ENCODE peak calls at places on chromosomes 5 and 9, in five cellular contexts. O is GM10248, H is GM13976, E is stomach, K is GM23338. U is an unnamed sample.
A peak's percentile ranks its signal among the peaks of the same experiment; 100 is the strongest.

GRCh38 chr5:120954255-120954654 is 490.2 kb downstream of the PRR16 start:
- DNase-seq in O (no peak), H (no peak), E (no peak), K (no peak), U (no peak)

GRCh38 chr5:8788246-8788645 is 757.6 kb downstream of the SEMA5A start:
- DNase-seq in O (no peak), H (no peak), E (no peak), K (no peak), U (no peak)

GRCh38 chr5:73630760-73631159 is 4.8 kb downstream of the ARHGEF28 start:
- DNase-seq in O (no peak), H (no peak), E (no peak), K (no peak), U (no peak)

GRCh38 chr5:139640432-139641115 is 7.6 kb upstream of the CXXC5 start:
- DNase-seq in O (no peak), H (no peak), E (peak; percentile 21), K (peak; percentile 53), U (peak; percentile 16)

GRCh38 chr9:101369286-101369685 is 15.5 kb downstream of the BAAT start:
- DNase-seq in O (no peak), H (no peak), E (no peak), K (no peak), U (no peak)

GRCh38 chr5:125485003-125485641 is 738.7 kb upstream of the ZNF608 start:
- DNase-seq in O (no peak), H (no peak), E (no peak), K (peak; percentile 21), U (no peak)

GRCh38 chr5:141638771-141639170 is 2.0 kb downstream of the RELL2 start:
- DNase-seq in O (no peak), H (no peak), E (no peak), K (no peak), U (no peak)

GRCh38 chr9:137296214-137297059 is 5.6 kb downstream of the NRARP start:
- DNase-seq in O (no peak), H (no peak), E (peak; percentile 67), K (no peak), U (no peak)

GRCh38 chr5:107501965-107502691 is 168.6 kb downstream of the EFNA5 start:
- DNase-seq in O (no peak), H (no peak), E (no peak), K (no peak), U (no peak)

GRCh38 chr9:100084734-100085133 is 14.1 kb downstream of the ERP44 start:
- DNase-seq in O (peak; percentile 52), H (peak; percentile 49), E (no peak), K (no peak), U (peak; percentile 59)

GRCh38 chr9:27125936-27126335 is 16.9 kb downstream of the TEK start:
- DNase-seq in O (no peak), H (no peak), E (no peak), K (no peak), U (no peak)

GRCh38 chr9:20304001-20304400 is 318.3 kb downstream of the MLLT3 start:
- DNase-seq in O (no peak), H (no peak), E (no peak), K (peak; percentile 30), U (no peak)

GRCh38 chr5:167549763-167550162 is 741.7 kb upstream of the WWC1 start:
- DNase-seq in O (no peak), H (no peak), E (no peak), K (peak; percentile 69), U (no peak)

GRCh38 chr5:143386725-143387124 is 16.8 kb downstream of the NR3C1 start:
- DNase-seq in O (no peak), H (no peak), E (no peak), K (no peak), U (no peak)

GRCh38 chr5:93378073-93378472 is 202.9 kb downstream of the NR2F1-AS1 start:
- DNase-seq in O (no peak), H (no peak), E (no peak), K (peak; percentile 33), U (no peak)

GRCh38 chr9:87573841-87574342 is 76.2 kb downstream of the DAPK1 start:
- DNase-seq in O (no peak), H (no peak), E (no peak), K (no peak), U (no peak)

GRCh38 chr5:78647411-78647818 is 1.2 kb downstream of the LHFPL2 start:
- DNase-seq in O (peak; percentile 37), H (no peak), E (no peak), K (peak; percentile 35), U (peak; percentile 48)

GRCh38 chr5:34684980-34685352 is 28.8 kb downstream of the RAI14 start:
- DNase-seq in O (no peak), H (no peak), E (no peak), K (no peak), U (no peak)

GRCh38 chr5:34682926-34683623 is 26.9 kb downstream of the RAI14 start:
- DNase-seq in O (no peak), H (no peak), E (peak; percentile 56), K (no peak), U (no peak)

GRCh38 chr5:34685485-34686197 is 29.5 kb downstream of the RAI14 start:
- DNase-seq in O (no peak), H (no peak), E (no peak), K (peak; percentile 82), U (no peak)

GRCh38 chr5:34686762-34687268 is 30.7 kb downstream of the RAI14 start:
- DNase-seq in O (no peak), H (no peak), E (peak; percentile 86), K (no peak), U (no peak)

DNA sequence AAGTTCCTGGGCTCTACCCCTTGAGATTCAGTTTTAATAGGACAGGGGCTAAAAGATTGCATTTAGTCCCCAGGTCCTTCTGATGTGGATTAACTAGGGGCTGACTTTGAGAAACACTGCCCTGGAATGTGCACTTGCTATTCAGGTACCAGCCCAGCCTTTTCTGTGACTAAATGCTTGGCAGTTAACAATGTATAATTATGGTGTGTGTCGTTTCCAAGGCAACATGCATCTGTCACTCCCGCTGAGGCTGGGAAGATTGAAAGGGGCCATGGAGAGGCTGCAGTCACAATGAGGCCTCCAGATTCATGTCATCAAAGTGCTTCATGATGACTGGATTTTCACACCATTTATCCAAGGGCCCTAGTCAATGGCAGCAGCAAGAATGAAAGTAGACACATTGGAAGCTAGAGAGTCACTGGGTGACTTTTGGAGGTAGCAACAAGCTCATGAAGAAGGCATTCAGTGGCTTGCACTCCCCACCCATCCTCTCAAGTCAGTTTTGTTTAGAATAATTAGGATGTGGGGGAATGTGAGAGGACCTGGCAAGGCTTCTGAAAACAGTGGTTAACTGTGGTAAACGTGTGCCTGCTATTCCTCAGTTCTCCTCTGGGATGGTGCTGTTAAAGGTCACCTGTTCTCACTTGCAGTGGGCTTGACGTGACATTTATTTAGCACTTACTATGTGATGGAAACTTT is 28.3 kb downstream of the RAI14 start:
- DNase-seq in O (no peak), H (no peak), E (no peak), K (peak; percentile 58), U (no peak)
- TF ChIP-seq CTCF in O (no peak), H (no peak), E (no peak), K (peak; percentile 36), U (no peak)

DNA sequence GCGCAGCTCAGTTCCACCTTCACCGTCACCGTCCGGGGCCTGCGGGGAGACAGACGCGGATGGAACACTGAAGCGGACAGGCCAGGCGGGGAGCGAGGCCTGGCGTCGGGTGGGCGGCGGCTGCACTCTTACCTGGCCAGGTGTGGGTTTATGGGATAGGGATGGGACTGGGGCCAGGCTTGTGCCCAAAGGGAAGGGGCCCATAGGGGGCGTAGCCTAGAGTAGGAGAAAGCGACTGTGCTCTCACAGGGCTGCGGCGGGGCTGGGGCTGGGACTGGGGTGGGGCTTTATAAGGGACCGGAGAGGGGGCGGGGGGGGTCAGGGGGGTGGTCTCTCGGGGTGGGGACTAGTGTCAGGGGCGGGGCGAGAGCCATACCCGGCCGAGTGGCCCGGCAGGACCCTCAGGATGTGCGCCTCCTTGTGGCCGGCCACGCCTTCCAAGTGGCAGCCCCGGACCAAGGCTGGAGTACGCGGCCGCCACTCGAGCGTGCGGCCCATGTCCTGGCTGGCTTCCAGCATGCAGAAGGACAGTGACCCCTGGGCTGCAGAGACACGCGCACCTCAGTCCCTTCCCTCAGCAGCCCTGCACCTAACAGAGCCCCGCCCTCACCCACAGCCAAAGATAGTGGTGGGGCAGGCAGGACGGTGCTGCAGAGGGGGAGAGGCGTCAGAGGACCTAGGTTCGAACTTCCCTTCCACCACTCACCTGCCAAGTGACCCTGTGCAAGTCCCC is 22.8 kb downstream of the FPGS start:
- DNase-seq in O (no peak), H (no peak), E (peak; percentile 64), K (peak; percentile 97), U (no peak)
- TF ChIP-seq CTCF in O (peak; percentile 19), H (peak; percentile 8), E (peak; percentile 61), K (peak; percentile 55), U (peak; percentile 50)

DNA sequence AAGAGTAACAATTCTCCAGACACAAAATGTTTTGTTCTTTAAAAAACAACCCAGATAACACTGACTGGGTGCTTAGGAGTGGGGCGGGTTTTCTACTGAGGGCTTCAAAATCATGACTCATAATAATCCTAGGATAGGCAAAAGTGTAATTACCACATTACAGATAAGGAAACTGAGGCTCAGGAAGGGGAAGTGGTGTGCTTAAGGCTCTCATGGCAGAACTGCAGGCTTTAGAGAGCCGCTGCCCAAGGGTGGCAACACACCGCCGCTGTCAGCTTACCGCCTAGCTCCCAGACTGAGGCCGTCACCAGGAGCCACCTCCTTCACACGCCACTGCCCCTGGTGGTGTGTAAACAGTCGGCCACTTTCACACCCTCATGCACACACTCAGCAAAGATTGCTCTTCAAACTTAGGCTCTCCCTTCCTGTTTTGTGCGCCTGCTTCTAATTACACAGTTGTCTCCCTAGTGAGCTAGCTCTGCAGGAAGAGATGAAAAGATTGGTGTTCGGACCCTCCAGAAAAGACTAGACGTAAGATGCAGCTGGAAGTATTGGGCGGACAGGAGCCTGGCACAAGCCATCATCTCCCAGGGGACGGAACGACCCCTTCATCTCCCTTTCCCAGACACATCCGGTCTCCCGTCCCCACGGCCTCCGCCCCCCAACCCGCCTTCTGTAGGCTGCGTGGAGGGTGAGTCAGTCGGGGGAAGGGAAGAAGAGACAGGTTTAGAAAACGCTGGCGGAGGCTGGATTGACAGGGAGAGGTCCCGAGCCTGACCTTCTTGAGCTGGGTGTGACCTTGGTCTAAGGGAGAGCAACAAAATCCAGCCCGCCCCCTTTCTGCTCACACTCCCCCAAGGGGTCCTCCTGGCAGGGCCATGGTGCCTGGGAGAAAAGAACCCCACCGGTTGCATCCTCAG is 162.7 kb downstream of the SYK start:
- DNase-seq in O (peak; percentile 28), H (peak; percentile 38), E (peak; percentile 61), K (peak; percentile 35), U (peak; percentile 36)
- TF ChIP-seq CTCF in O (no peak), H (no peak), E (peak; percentile 19), K (peak; percentile 20), U (no peak)

GRCh38 chr5:16428359-16428758 is 37.2 kb downstream of the ZNF622 start:
- DNase-seq in O (no peak), H (no peak), E (no peak), K (peak; percentile 28), U (no peak)
- TF ChIP-seq CTCF in O (no peak), H (no peak), E (no peak), K (peak; percentile 25), U (no peak)